ENCODE peak calls at places on chromosomes 7 and 10, in four cellular contexts. O is body of pancreas, B is uterus, C is IMR-90. F is an unnamed sample.

GRCh38 chr10:76555271-76555670 is 1082.3 kb downstream of the KCNMA1 start:
- DNase-seq in B (no peak), O (no peak), C (no peak), F (no peak)

GRCh38 chr10:63644398-63645142 is 123.4 kb downstream of the REEP3 start:
- DNase-seq in C (no peak), O (no peak), B (no peak), F (no peak)

GRCh38 chr7:79414910-79415309 is 38.6 kb downstream of the MAGI2 start:
- DNase-seq in B (no peak), O (no peak), C (no peak), F (no peak)

GRCh38 chr10:89352039-89352597 is 24.3 kb downstream of the IFIT3 start:
- DNase-seq in C (peak; percentile 98), O (peak; percentile 66), B (peak; percentile 34), F (no peak)

GRCh38 chr10:132624847-132625839 is 87.6 kb downstream of the INPP5A start:
- DNase-seq in O (peak; percentile 14), C (peak; percentile 20), B (peak; percentile 21), F (peak; percentile 26)

GRCh38 chr10:122044045-122044661 is 55.2 kb downstream of the TACC2 start:
- DNase-seq in O (peak; percentile 66), C (peak; percentile 49), B (peak; percentile 64), F (peak; percentile 35)

GRCh38 chr10:88598060-88598459 is 11.5 kb downstream of the LIPJ start:
- DNase-seq in B (no peak), C (no peak), O (no peak), F (no peak)

GRCh38 chr7:101099969-101100781 is 14.9 kb downstream of the TRIM56 start:
- DNase-seq in C (peak; percentile 99), B (peak; percentile 98), O (peak; percentile 86), F (peak; percentile 95)

GRCh38 chr10:42637648-42638052 is 720 bp downstream of the ZNF33B start:
- DNase-seq in B (peak; percentile 12), O (no peak), C (no peak), F (no peak)

GRCh38 chr10:34815174-34816066 is at the start of gene PARD3:
- DNase-seq in O (peak; percentile 73), B (peak; percentile 60), C (peak; percentile 51), F (peak; percentile 73)

GRCh38 chr7:89607797-89608196 is 546.5 kb upstream of the STEAP1 start:
- DNase-seq in O (no peak), B (no peak), C (no peak), F (no peak)

GRCh38 chr10:123203393-123204126 is 49.4 kb downstream of the BUB3 start:
- DNase-seq in B (no peak), C (no peak), O (no peak), F (no peak)

GRCh38 chr10:5971315-5971832 is 6.0 kb downstream of the IL15RA start:
- DNase-seq in C (no peak), O (peak; percentile 81), B (peak; percentile 45), F (no peak)

GRCh38 chr7:148761499-148762278 is 63.0 kb downstream of the CUL1 start:
- DNase-seq in O (no peak), C (peak; percentile 11), B (no peak), F (no peak)
- H3K36me3 ChIP-seq in O (peaks cover 5% of the 10 kb centered on the region), C (peaks cover 19% of the 10 kb centered on the region), B (no peaks in the 10 kb centered on the region), F (peaks cover 78% of the 10 kb centered on the region)

GRCh38 chr10:45809829-45810228 is 37.5 kb downstream of the AGAP4 start:
- DNase-seq in C (peak; percentile 6), B (no peak), O (no peak), F (no peak)
- TF ChIP-seq CTCF in C (peak; percentile 23), B (no peak), O (no peak), F (no peak)

GRCh38 chr7:151057989-151058765 is 480 bp upstream of the CDK5 start:
- DNase-seq in B (peak; percentile 99), C (peak; percentile 100), O (peak; percentile 99), F (peak; percentile 99)
- TF ChIP-seq POLR2A in B (peak; percentile 96), C (no peak), O (peak; percentile 83), F (peak; percentile 97)

GRCh38 chr10:79142522-79143309 is 74.0 kb downstream of the ZMIZ1 start:
- DNase-seq in B (no peak), O (no peak), C (no peak), F (no peak)

GRCh38 chr10:79140083-79140793 is 71.5 kb downstream of the ZMIZ1 start:
- DNase-seq in C (no peak), O (no peak), B (no peak), F (no peak)

GRCh38 chr10:79142064-79142491 is 73.3 kb downstream of the ZMIZ1 start:
- DNase-seq in C (peak; percentile 85), O (no peak), B (peak; percentile 92), F (no peak)

GRCh38 chr10:79139124-79139835 is 70.5 kb downstream of the ZMIZ1 start:
- DNase-seq in C (peak; percentile 97), O (no peak), B (peak; percentile 71), F (peak; percentile 79)

GRCh38 chr10:79140906-79141305 is 72.1 kb downstream of the ZMIZ1 start:
- DNase-seq in B (no peak), O (no peak), C (peak; percentile 46), F (peak; percentile 24)
- H3K36me3 ChIP-seq in B (no peaks in the 10 kb centered on the region), O (no peaks in the 10 kb centered on the region), C (peaks cover 45% of the 10 kb centered on the region), F (no peaks in the 10 kb centered on the region)

GRCh38 chr10:97540669-97541500 is 31.7 kb upstream of the ANKRD2 start:
- DNase-seq in O (no peak), C (no peak), B (peak; percentile 34), F (peak; percentile 30)
- TF ChIP-seq CTCF in O (no peak), C (peak; percentile 2), B (no peak), F (no peak)